ENCODE peak calls at places on chromosomes 16 and 17, in six cellular contexts. One of them, this sample, is unnamed.

GRCh38 chr17:81481011-81481799 is 31.4 kb downstream of the ACTG1 start:
- DNase-seq in GM13976: no peak
- DNase-seq in neural crest cell: peak
- DNase-seq in mesothelial cell of epicardium: peak
- DNase-seq in GM12865: no peak
- DNase-seq in fibroblast of mammary gland: peak
- DNase-seq in this sample: no peak

GRCh38 chr17:50072925-50073324 is 17.0 kb downstream of the ITGA3 start:
- DNase-seq in GM12865: no peak
- DNase-seq in neural crest cell: no peak
- DNase-seq in GM13976: no peak
- DNase-seq in mesothelial cell of epicardium: no peak
- DNase-seq in fibroblast of mammary gland: no peak
- DNase-seq in this sample: no peak

GRCh38 chr16:90044111-90044551 is 24.9 kb upstream of the DBNDD1 start:
- DNase-seq in GM13976: peak
- DNase-seq in GM12865: no peak
- DNase-seq in fibroblast of mammary gland: no peak
- DNase-seq in mesothelial cell of epicardium: no peak
- DNase-seq in neural crest cell: no peak
- DNase-seq in this sample: no peak

GRCh38 chr16:85303354-85303883 is 191.1 kb upstream of the CIBAR2 start:
- DNase-seq in GM13976: peak
- DNase-seq in mesothelial cell of epicardium: peak
- DNase-seq in neural crest cell: peak
- DNase-seq in fibroblast of mammary gland: no peak
- DNase-seq in GM12865: peak
- DNase-seq in this sample: peak

GRCh38 chr16:64092284-64092683 is 1029.6 kb downstream of the CDH11 start:
- DNase-seq in GM13976: no peak
- DNase-seq in neural crest cell: no peak
- DNase-seq in GM12865: no peak
- DNase-seq in fibroblast of mammary gland: peak
- DNase-seq in mesothelial cell of epicardium: no peak
- DNase-seq in this sample: no peak

GRCh38 chr17:75734674-75735294 is 13.5 kb downstream of the ITGB4 start:
- DNase-seq in neural crest cell: no peak
- DNase-seq in mesothelial cell of epicardium: no peak
- DNase-seq in fibroblast of mammary gland: no peak
- DNase-seq in GM13976: no peak
- DNase-seq in GM12865: no peak
- DNase-seq in this sample: no peak

GRCh38 chr17:83069931-83070374 is 9.5 kb upstream of the METRNL start:
- DNase-seq in mesothelial cell of epicardium: no peak
- DNase-seq in neural crest cell: peak
- DNase-seq in GM12865: no peak
- DNase-seq in fibroblast of mammary gland: no peak
- DNase-seq in GM13976: no peak
- DNase-seq in this sample: no peak

GRCh38 chr17:40109471-40109824 is 9.1 kb upstream of the NR1D1 start:
- DNase-seq in GM13976: no peak
- DNase-seq in fibroblast of mammary gland: peak
- DNase-seq in mesothelial cell of epicardium: no peak
- DNase-seq in neural crest cell: no peak
- DNase-seq in GM12865: no peak
- DNase-seq in this sample: no peak

GRCh38 chr16:21166561-21166961 is 8.1 kb downstream of the LDAF1 start:
- DNase-seq in GM13976: no peak
- DNase-seq in GM12865: no peak
- DNase-seq in fibroblast of mammary gland: peak
- DNase-seq in mesothelial cell of epicardium: no peak
- DNase-seq in neural crest cell: no peak
- DNase-seq in this sample: no peak

GRCh38 chr17:60327122-60327869 is 64.6 kb downstream of the USP32 start:
- DNase-seq in mesothelial cell of epicardium: no peak
- DNase-seq in GM13976: no peak
- DNase-seq in GM12865: no peak
- DNase-seq in neural crest cell: no peak
- DNase-seq in fibroblast of mammary gland: no peak
- DNase-seq in this sample: no peak

GRCh38 chr17:17129466-17129865 is 76.7 kb downstream of the PLD6 start:
- DNase-seq in mesothelial cell of epicardium: no peak
- DNase-seq in fibroblast of mammary gland: no peak
- DNase-seq in GM12865: no peak
- DNase-seq in GM13976: no peak
- DNase-seq in neural crest cell: no peak
- DNase-seq in this sample: no peak

GRCh38 chr17:19348806-19349205 is 13.7 kb downstream of the B9D1 start:
- DNase-seq in GM13976: no peak
- DNase-seq in GM12865: no peak
- DNase-seq in mesothelial cell of epicardium: no peak
- DNase-seq in fibroblast of mammary gland: no peak
- DNase-seq in neural crest cell: no peak
- DNase-seq in this sample: peak

GRCh38 chr16:51119576-51120288 is 31.3 kb downstream of the SALL1 start:
- DNase-seq in fibroblast of mammary gland: peak
- DNase-seq in mesothelial cell of epicardium: no peak
- DNase-seq in GM13976: no peak
- DNase-seq in neural crest cell: no peak
- DNase-seq in GM12865: no peak
- DNase-seq in this sample: no peak

GRCh38 chr16:85090873-85091521 is 21.3 kb downstream of the CIBAR2 start:
- DNase-seq in GM12865: no peak
- DNase-seq in fibroblast of mammary gland: peak
- DNase-seq in neural crest cell: no peak
- DNase-seq in mesothelial cell of epicardium: no peak
- DNase-seq in GM13976: no peak
- DNase-seq in this sample: no peak

GRCh38 chr16:1778200-1779179 is 3.9 kb downstream of the SPSB3 start:
- DNase-seq in GM12865: no peak
- DNase-seq in fibroblast of mammary gland: no peak
- DNase-seq in mesothelial cell of epicardium: no peak
- DNase-seq in GM13976: no peak
- DNase-seq in neural crest cell: no peak
- DNase-seq in this sample: no peak

GRCh38 chr16:65111306-65111705 is 10.6 kb downstream of the CDH11 start:
- DNase-seq in neural crest cell: no peak
- DNase-seq in fibroblast of mammary gland: no peak
- DNase-seq in mesothelial cell of epicardium: no peak
- DNase-seq in GM13976: no peak
- DNase-seq in GM12865: no peak
- DNase-seq in this sample: no peak

GRCh38 chr17:72535346-72535745 is 414.5 kb downstream of the SOX9 start:
- DNase-seq in neural crest cell: no peak
- DNase-seq in GM13976: no peak
- DNase-seq in GM12865: no peak
- DNase-seq in mesothelial cell of epicardium: no peak
- DNase-seq in fibroblast of mammary gland: no peak
- DNase-seq in this sample: no peak

GRCh38 chr16:3413730-3414379 is 12.8 kb downstream of the ZNF174 start:
- DNase-seq in GM12865: no peak
- DNase-seq in fibroblast of mammary gland: no peak
- DNase-seq in neural crest cell: no peak
- DNase-seq in GM13976: no peak
- DNase-seq in mesothelial cell of epicardium: no peak
- DNase-seq in this sample: no peak

GRCh38 chr17:45235071-45236001 is 13.7 kb downstream of the FMNL1 start:
- DNase-seq in neural crest cell: peak
- DNase-seq in GM12865: peak
- DNase-seq in GM13976: peak
- DNase-seq in mesothelial cell of epicardium: peak
- DNase-seq in fibroblast of mammary gland: peak
- DNase-seq in this sample: peak

GRCh38 chr16:85413713-85414663 is 199.1 kb upstream of the GSE1 start:
- DNase-seq in mesothelial cell of epicardium: no peak
- DNase-seq in GM13976: no peak
- DNase-seq in fibroblast of mammary gland: no peak
- DNase-seq in neural crest cell: no peak
- DNase-seq in GM12865: no peak
- DNase-seq in this sample: peak

GRCh38 chr17:795721-796120 is 13.6 kb downstream of the MRM3 start:
- DNase-seq in mesothelial cell of epicardium: no peak
- DNase-seq in neural crest cell: no peak
- DNase-seq in GM13976: no peak
- DNase-seq in fibroblast of mammary gland: no peak
- DNase-seq in GM12865: no peak
- DNase-seq in this sample: no peak

GRCh38 chr17:76737676-76738467 is at the start of gene MFSD11:
- DNase-seq in fibroblast of mammary gland: peak
- DNase-seq in neural crest cell: peak
- DNase-seq in GM13976: peak
- DNase-seq in GM12865: peak
- DNase-seq in mesothelial cell of epicardium: peak
- DNase-seq in this sample: peak

GRCh38 chr17:15453782-15454181 is 13.6 kb downstream of the CDRT4 start:
- DNase-seq in neural crest cell: no peak
- DNase-seq in GM13976: no peak
- DNase-seq in fibroblast of mammary gland: no peak
- DNase-seq in mesothelial cell of epicardium: no peak
- DNase-seq in GM12865: no peak
- DNase-seq in this sample: no peak

GRCh38 chr17:72632026-72632684 is 460.3 kb downstream of the SLC39A11 start:
- DNase-seq in GM13976: no peak
- DNase-seq in GM12865: no peak
- DNase-seq in mesothelial cell of epicardium: no peak
- DNase-seq in fibroblast of mammary gland: no peak
- DNase-seq in neural crest cell: no peak
- DNase-seq in this sample: no peak

GRCh38 chr16:8346291-8346690 is 244.0 kb downstream of the TMEM114 start:
- DNase-seq in GM13976: no peak
- DNase-seq in mesothelial cell of epicardium: no peak
- DNase-seq in neural crest cell: peak
- DNase-seq in fibroblast of mammary gland: no peak
- DNase-seq in GM12865: peak
- DNase-seq in this sample: no peak

DNA sequence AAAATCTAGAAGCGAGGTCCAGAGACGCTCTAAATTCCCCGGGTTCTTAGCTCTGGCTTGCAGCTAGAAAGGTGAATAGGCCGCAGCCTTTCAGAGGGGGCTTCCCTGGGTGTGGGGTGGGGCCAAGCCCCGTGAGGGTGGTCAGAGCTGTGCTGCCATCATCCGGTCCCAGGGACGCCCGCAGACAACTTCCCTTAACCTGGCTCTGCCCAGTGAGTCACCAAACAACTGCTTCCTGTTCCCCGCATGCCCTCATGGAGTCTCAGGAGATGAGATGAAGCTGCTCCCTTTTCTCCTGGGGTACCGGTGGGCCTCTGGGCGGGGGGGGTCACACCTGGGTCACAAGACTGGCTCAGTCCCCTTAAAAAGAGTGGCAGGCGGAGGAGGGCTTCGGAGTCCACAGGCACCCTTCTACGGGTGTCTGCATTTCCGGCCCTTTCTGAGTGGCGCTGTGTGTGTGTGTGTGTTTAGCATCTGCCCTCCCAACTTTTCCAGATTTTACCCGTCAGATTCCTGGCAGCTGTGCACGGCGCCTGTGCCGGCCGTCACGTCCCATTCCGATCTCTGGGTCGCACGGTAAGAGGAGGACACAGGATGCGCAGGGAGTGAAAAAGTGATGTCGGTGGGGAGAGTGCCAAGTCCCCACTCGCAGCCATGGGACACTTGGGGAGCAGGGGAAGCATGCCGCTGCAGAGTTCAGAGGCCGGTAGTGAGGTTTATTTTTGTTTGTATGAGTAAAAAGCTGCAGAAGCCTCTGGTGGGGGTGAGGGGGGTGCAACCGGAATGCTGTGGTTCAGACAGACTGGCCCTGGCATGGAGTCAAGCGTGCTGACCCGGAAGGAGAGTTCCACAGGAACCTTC is 16.7 kb downstream of the HIC1 start:
- DNase-seq in fibroblast of mammary gland: peak
- DNase-seq in neural crest cell: no peak
- DNase-seq in GM13976: no peak
- DNase-seq in mesothelial cell of epicardium: no peak
- DNase-seq in GM12865: no peak
- DNase-seq in this sample: peak
- TF ChIP-seq CTCF in fibroblast of mammary gland: no peak
- TF ChIP-seq CTCF in neural crest cell: no peak
- TF ChIP-seq CTCF in GM13976: no peak
- TF ChIP-seq CTCF in mesothelial cell of epicardium: no peak
- TF ChIP-seq CTCF in GM12865: no peak
- TF ChIP-seq CTCF in this sample: no peak

GRCh38 chr16:28063611-28064061 is at the start of gene GSG1L:
- DNase-seq in neural crest cell: no peak
- DNase-seq in GM13976: no peak
- DNase-seq in GM12865: no peak
- DNase-seq in mesothelial cell of epicardium: no peak
- DNase-seq in fibroblast of mammary gland: no peak
- DNase-seq in this sample: no peak
- TF ChIP-seq CTCF in neural crest cell: peak
- TF ChIP-seq CTCF in GM13976: no peak
- TF ChIP-seq CTCF in GM12865: no peak
- TF ChIP-seq CTCF in mesothelial cell of epicardium: no peak
- TF ChIP-seq CTCF in fibroblast of mammary gland: no peak
- TF ChIP-seq CTCF in this sample: no peak

GRCh38 chr17:78448356-78448993 is 70.0 kb downstream of the PGS1 start:
- DNase-seq in GM13976: no peak
- DNase-seq in GM12865: no peak
- DNase-seq in neural crest cell: no peak
- DNase-seq in mesothelial cell of epicardium: no peak
- DNase-seq in fibroblast of mammary gland: no peak
- DNase-seq in this sample: no peak
- TF ChIP-seq CTCF in GM13976: no peak
- TF ChIP-seq CTCF in GM12865: peak
- TF ChIP-seq CTCF in neural crest cell: peak
- TF ChIP-seq CTCF in mesothelial cell of epicardium: no peak
- TF ChIP-seq CTCF in fibroblast of mammary gland: peak
- TF ChIP-seq CTCF in this sample: peak

GRCh38 chr16:48358419-48358818 is 26.8 kb downstream of the SIAH1 start:
- DNase-seq in GM12865: no peak
- DNase-seq in neural crest cell: no peak
- DNase-seq in mesothelial cell of epicardium: no peak
- DNase-seq in GM13976: no peak
- DNase-seq in fibroblast of mammary gland: no peak
- DNase-seq in this sample: no peak

GRCh38 chr16:48359983-48360382 is 25.2 kb downstream of the SIAH1 start:
- DNase-seq in mesothelial cell of epicardium: no peak
- DNase-seq in neural crest cell: no peak
- DNase-seq in GM13976: no peak
- DNase-seq in fibroblast of mammary gland: no peak
- DNase-seq in GM12865: no peak
- DNase-seq in this sample: no peak

GRCh38 chr16:48365030-48365600 is 20.1 kb downstream of the SIAH1 start:
- DNase-seq in fibroblast of mammary gland: peak
- DNase-seq in GM12865: no peak
- DNase-seq in neural crest cell: no peak
- DNase-seq in GM13976: no peak
- DNase-seq in mesothelial cell of epicardium: no peak
- DNase-seq in this sample: no peak

GRCh38 chr16:48361540-48361939 is 23.7 kb downstream of the SIAH1 start:
- DNase-seq in neural crest cell: no peak
- DNase-seq in GM13976: no peak
- DNase-seq in mesothelial cell of epicardium: no peak
- DNase-seq in GM12865: no peak
- DNase-seq in fibroblast of mammary gland: no peak
- DNase-seq in this sample: no peak

DNA sequence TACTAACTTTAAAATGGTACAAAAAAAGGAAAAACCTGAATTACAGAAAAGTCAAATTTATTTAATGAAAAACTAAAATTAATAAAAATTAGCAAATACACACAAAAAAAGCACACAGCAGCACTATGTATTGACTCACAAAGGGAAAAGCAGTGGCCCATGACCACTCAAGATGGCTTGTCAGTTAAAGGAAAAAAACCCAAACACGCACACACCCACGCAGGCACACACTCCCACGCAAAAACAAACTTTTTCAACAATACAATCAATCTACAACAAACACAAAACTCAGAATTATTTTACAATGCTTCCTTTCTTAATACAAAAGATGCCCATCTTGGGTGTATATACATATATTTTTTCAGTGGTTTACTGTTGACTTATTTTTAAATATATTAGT is 24.2 kb downstream of the SIAH1 start:
- DNase-seq in GM12865: peak
- DNase-seq in GM13976: peak
- DNase-seq in neural crest cell: no peak
- DNase-seq in fibroblast of mammary gland: no peak
- DNase-seq in mesothelial cell of epicardium: no peak
- DNase-seq in this sample: no peak
- TF ChIP-seq CTCF in GM12865: no peak
- TF ChIP-seq CTCF in GM13976: no peak
- TF ChIP-seq CTCF in neural crest cell: no peak
- TF ChIP-seq CTCF in fibroblast of mammary gland: no peak
- TF ChIP-seq CTCF in mesothelial cell of epicardium: no peak
- TF ChIP-seq CTCF in this sample: no peak